ENCODE peak calls at places on chromosomes 16 and 17, in six cellular contexts. One of them, this sample, is unnamed.

GRCh38 chr17:4782652-4783051 is 3.5 kb downstream of the VMO1 start:
- DNase-seq in HepG2: no peak
- DNase-seq in A549: no peak
- DNase-seq in K562: peak; percentile 62
- DNase-seq in endothelial cell of umbilical vein: no peak
- DNase-seq in GM12878: no peak
- DNase-seq in this sample: no peak

GRCh38 chr17:80069886-80070177 is 31.5 kb upstream of the GAA start:
- DNase-seq in HepG2: no peak
- DNase-seq in A549: no peak
- DNase-seq in K562: no peak
- DNase-seq in endothelial cell of umbilical vein: no peak
- DNase-seq in GM12878: no peak
- DNase-seq in this sample: no peak

GRCh38 chr17:45782889-45783592 is 1.1 kb upstream of the CRHR1 start:
- DNase-seq in HepG2: no peak
- DNase-seq in A549: peak; percentile 76
- DNase-seq in K562: peak; percentile 63
- DNase-seq in endothelial cell of umbilical vein: peak; percentile 11
- DNase-seq in GM12878: no peak
- DNase-seq in this sample: no peak

GRCh38 chr17:28130455-28130854 is 88.0 kb downstream of the NLK start:
- DNase-seq in HepG2: no peak
- DNase-seq in A549: no peak
- DNase-seq in K562: no peak
- DNase-seq in endothelial cell of umbilical vein: no peak
- DNase-seq in GM12878: no peak
- DNase-seq in this sample: no peak

GRCh38 chr17:78912082-78912481 is 9.1 kb upstream of the CEP295NL start:
- DNase-seq in HepG2: no peak
- DNase-seq in A549: no peak
- DNase-seq in K562: no peak
- DNase-seq in endothelial cell of umbilical vein: no peak
- DNase-seq in GM12878: no peak
- DNase-seq in this sample: no peak

GRCh38 chr16:25747160-25747758 is 55.5 kb downstream of the HS3ST4 start:
- DNase-seq in HepG2: no peak
- DNase-seq in A549: no peak
- DNase-seq in K562: peak; percentile 20
- DNase-seq in endothelial cell of umbilical vein: no peak
- DNase-seq in GM12878: no peak
- DNase-seq in this sample: peak; percentile 26

GRCh38 chr17:36920032-36921000 is 17.0 kb upstream of the LHX1 start:
- DNase-seq in HepG2: no peak
- DNase-seq in A549: peak; percentile 89
- DNase-seq in K562: peak; percentile 79
- DNase-seq in endothelial cell of umbilical vein: no peak
- DNase-seq in GM12878: no peak
- DNase-seq in this sample: no peak

GRCh38 chr16:69838417-69838990 is 76.4 kb downstream of the WWP2 start:
- DNase-seq in HepG2: no peak
- DNase-seq in A549: no peak
- DNase-seq in K562: no peak
- DNase-seq in endothelial cell of umbilical vein: peak; percentile 75
- DNase-seq in GM12878: no peak
- DNase-seq in this sample: no peak

GRCh38 chr17:53118948-53119347 is 703.8 kb upstream of the KIF2B start:
- DNase-seq in HepG2: no peak
- DNase-seq in A549: no peak
- DNase-seq in K562: no peak
- DNase-seq in endothelial cell of umbilical vein: no peak
- DNase-seq in GM12878: no peak
- DNase-seq in this sample: no peak

GRCh38 chr17:38885728-38886642 is 16.1 kb downstream of the LASP1 start:
- DNase-seq in HepG2: no peak
- DNase-seq in A549: no peak
- DNase-seq in K562: no peak
- DNase-seq in endothelial cell of umbilical vein: no peak
- DNase-seq in GM12878: no peak
- DNase-seq in this sample: no peak

GRCh38 chr17:67210915-67211314 is 34.1 kb downstream of the HELZ start:
- DNase-seq in HepG2: no peak
- DNase-seq in A549: no peak
- DNase-seq in K562: no peak
- DNase-seq in endothelial cell of umbilical vein: no peak
- DNase-seq in GM12878: no peak
- DNase-seq in this sample: no peak

GRCh38 chr17:31136319-31136718 is 41.5 kb downstream of the NF1 start:
- DNase-seq in HepG2: no peak
- DNase-seq in A549: no peak
- DNase-seq in K562: no peak
- DNase-seq in endothelial cell of umbilical vein: no peak
- DNase-seq in GM12878: no peak
- DNase-seq in this sample: no peak

GRCh38 chr16:53565300-53565699 is 62.3 kb upstream of the AKTIP start:
- DNase-seq in HepG2: no peak
- DNase-seq in A549: no peak
- DNase-seq in K562: no peak
- DNase-seq in endothelial cell of umbilical vein: no peak
- DNase-seq in GM12878: no peak
- DNase-seq in this sample: no peak

GRCh38 chr16:84834403-84834772 is 14.6 kb downstream of the CRISPLD2 start:
- DNase-seq in HepG2: no peak
- DNase-seq in A549: no peak
- DNase-seq in K562: no peak
- DNase-seq in endothelial cell of umbilical vein: no peak
- DNase-seq in GM12878: no peak
- DNase-seq in this sample: no peak

GRCh38 chr17:57649731-57650484 is 95.2 kb downstream of the CCDC182 start:
- DNase-seq in HepG2: no peak
- DNase-seq in A549: peak; percentile 50
- DNase-seq in K562: no peak
- DNase-seq in endothelial cell of umbilical vein: no peak
- DNase-seq in GM12878: no peak
- DNase-seq in this sample: peak; percentile 17

GRCh38 chr16:84700518-84701277 is 898 bp downstream of the USP10 start:
- DNase-seq in HepG2: no peak
- DNase-seq in A549: peak; percentile 13
- DNase-seq in K562: peak; percentile 37
- DNase-seq in endothelial cell of umbilical vein: peak; percentile 46
- DNase-seq in GM12878: no peak
- DNase-seq in this sample: peak; percentile 64

GRCh38 chr16:73065617-73066313 is 17.8 kb upstream of the ZFHX3 start:
- DNase-seq in HepG2: no peak
- DNase-seq in A549: no peak
- DNase-seq in K562: no peak
- DNase-seq in endothelial cell of umbilical vein: no peak
- DNase-seq in GM12878: no peak
- DNase-seq in this sample: no peak
- TF ChIP-seq CTCF in HepG2: no peak
- TF ChIP-seq CTCF in A549: no peak
- TF ChIP-seq CTCF in K562: no peak
- TF ChIP-seq CTCF in endothelial cell of umbilical vein: no peak
- TF ChIP-seq CTCF in GM12878: no peak
- TF ChIP-seq CTCF in this sample: no peak

GRCh38 chr16:88385831-88386815 is 3.4 kb downstream of the ZNF469 start:
- DNase-seq in HepG2: no peak
- DNase-seq in A549: no peak
- DNase-seq in K562: no peak
- DNase-seq in endothelial cell of umbilical vein: no peak
- DNase-seq in GM12878: no peak
- DNase-seq in this sample: no peak

GRCh38 chr16:88385112-88385594 is 2.4 kb downstream of the ZNF469 start:
- DNase-seq in HepG2: no peak
- DNase-seq in A549: no peak
- DNase-seq in K562: no peak
- DNase-seq in endothelial cell of umbilical vein: no peak
- DNase-seq in GM12878: no peak
- DNase-seq in this sample: no peak

GRCh38 chr16:88383401-88384221 is 852 bp downstream of the ZNF469 start:
- DNase-seq in HepG2: no peak
- DNase-seq in A549: peak; percentile 83
- DNase-seq in K562: no peak
- DNase-seq in endothelial cell of umbilical vein: peak; percentile 22
- DNase-seq in GM12878: no peak
- DNase-seq in this sample: no peak

GRCh38 chr16:88382491-88383400 is at the start of gene ZNF469:
- DNase-seq in HepG2: no peak
- DNase-seq in A549: peak; percentile 58
- DNase-seq in K562: no peak
- DNase-seq in endothelial cell of umbilical vein: no peak
- DNase-seq in GM12878: no peak
- DNase-seq in this sample: no peak

DNA sequence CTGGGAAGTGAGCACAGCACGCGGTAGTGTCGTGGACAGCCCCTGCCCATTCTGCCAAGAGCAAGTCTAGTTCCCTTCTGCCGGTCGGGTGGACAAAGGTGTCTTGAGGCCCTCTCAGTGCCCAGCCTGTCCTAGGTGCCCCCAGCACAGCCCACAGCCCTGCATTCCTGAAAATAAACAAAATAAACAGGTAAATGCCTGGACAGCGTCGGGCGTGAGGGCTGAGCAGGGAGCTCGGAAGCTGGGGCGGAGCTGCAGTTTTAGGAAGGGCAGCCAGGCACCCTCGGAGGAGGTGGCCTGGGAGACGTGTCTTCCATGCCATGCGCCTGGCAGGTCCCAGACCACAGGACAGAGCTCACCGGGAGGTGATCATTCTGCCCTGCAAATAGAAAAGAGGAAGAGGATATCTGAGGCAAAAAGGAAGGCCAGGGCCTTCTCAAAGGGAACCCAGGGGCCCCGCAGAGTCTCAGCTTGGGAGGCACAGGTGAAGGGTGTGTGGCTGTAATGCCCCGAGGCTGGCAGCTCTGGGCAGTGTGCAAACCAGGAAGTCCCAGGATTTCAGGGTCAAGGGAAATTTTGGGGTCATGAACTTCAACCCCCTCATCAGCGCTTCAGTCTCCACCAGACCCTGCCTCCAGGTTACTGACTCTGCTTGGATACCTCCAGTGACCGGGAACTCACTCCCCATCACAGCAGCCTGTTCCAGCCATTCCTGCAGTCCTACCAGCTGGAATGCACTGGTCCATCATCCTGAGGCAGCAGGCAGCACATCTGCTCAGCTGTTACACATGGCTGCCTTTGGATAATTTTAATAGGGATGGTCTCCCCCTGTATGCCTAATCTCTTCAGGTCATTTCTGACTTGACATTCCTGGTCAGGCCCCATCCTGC is 1.7 kb downstream of the ZNF469 start:
- DNase-seq in HepG2: no peak
- DNase-seq in A549: no peak
- DNase-seq in K562: no peak
- DNase-seq in endothelial cell of umbilical vein: no peak
- DNase-seq in GM12878: no peak
- DNase-seq in this sample: peak; percentile 44
- TF ChIP-seq MAX in HepG2: no peak
- TF ChIP-seq MAX in A549: no peak
- TF ChIP-seq MAX in K562: no peak
- TF ChIP-seq MAX in endothelial cell of umbilical vein: no peak
- TF ChIP-seq MAX in GM12878: no peak
- TF ChIP-seq MAX in this sample: no peak

GRCh38 chr17:81512560-81512983 is at the start of gene ACTG1:
- DNase-seq in HepG2: peak; percentile 86
- DNase-seq in A549: peak; percentile 92
- DNase-seq in K562: peak; percentile 97
- DNase-seq in endothelial cell of umbilical vein: peak; percentile 88
- DNase-seq in GM12878: no peak
- DNase-seq in this sample: peak; percentile 89

GRCh38 chr17:81514485-81514734 is 1.8 kb upstream of the ACTG1 start:
- DNase-seq in HepG2: no peak
- DNase-seq in A549: no peak
- DNase-seq in K562: no peak
- DNase-seq in endothelial cell of umbilical vein: no peak
- DNase-seq in GM12878: no peak
- DNase-seq in this sample: no peak

GRCh38 chr17:81512984-81513668 is 527 bp upstream of the ACTG1 start:
- DNase-seq in HepG2: peak; percentile 80
- DNase-seq in A549: peak; percentile 76
- DNase-seq in K562: peak; percentile 63
- DNase-seq in endothelial cell of umbilical vein: no peak
- DNase-seq in GM12878: no peak
- DNase-seq in this sample: peak; percentile 73

GRCh38 chr17:81514735-81515529 is 2.3 kb upstream of the ACTG1 start:
- DNase-seq in HepG2: peak; percentile 73
- DNase-seq in A549: peak; percentile 75
- DNase-seq in K562: peak; percentile 31
- DNase-seq in endothelial cell of umbilical vein: peak; percentile 55
- DNase-seq in GM12878: no peak
- DNase-seq in this sample: peak; percentile 69

GRCh38 chr17:81513669-81514484 is 1.3 kb upstream of the ACTG1 start:
- DNase-seq in HepG2: peak; percentile 72
- DNase-seq in A549: peak; percentile 62
- DNase-seq in K562: no peak
- DNase-seq in endothelial cell of umbilical vein: peak; percentile 71
- DNase-seq in GM12878: no peak
- DNase-seq in this sample: peak; percentile 66
- TF ChIP-seq MYC in HepG2: no peak
- TF ChIP-seq MYC in A549: no peak
- TF ChIP-seq MYC in K562: no peak
- TF ChIP-seq MYC in endothelial cell of umbilical vein: no peak
- TF ChIP-seq MYC in GM12878: no peak
- TF ChIP-seq MYC in this sample: no peak

GRCh38 chr17:19299866-19300265 is 62.7 kb downstream of the B9D1 start:
- DNase-seq in HepG2: no peak
- DNase-seq in A549: no peak
- DNase-seq in K562: no peak
- DNase-seq in endothelial cell of umbilical vein: no peak
- DNase-seq in GM12878: no peak
- DNase-seq in this sample: no peak

GRCh38 chr17:19302791-19303233 is 59.7 kb downstream of the B9D1 start:
- DNase-seq in HepG2: no peak
- DNase-seq in A549: no peak
- DNase-seq in K562: no peak
- DNase-seq in endothelial cell of umbilical vein: no peak
- DNase-seq in GM12878: no peak
- DNase-seq in this sample: peak; percentile 51

GRCh38 chr17:19301274-19301946 is 61.1 kb downstream of the B9D1 start:
- DNase-seq in HepG2: no peak
- DNase-seq in A549: no peak
- DNase-seq in K562: no peak
- DNase-seq in endothelial cell of umbilical vein: no peak
- DNase-seq in GM12878: no peak
- DNase-seq in this sample: no peak

GRCh38 chr17:19303367-19303776 is 59.2 kb downstream of the B9D1 start:
- DNase-seq in HepG2: no peak
- DNase-seq in A549: no peak
- DNase-seq in K562: no peak
- DNase-seq in endothelial cell of umbilical vein: no peak
- DNase-seq in GM12878: no peak
- DNase-seq in this sample: peak; percentile 55

DNA sequence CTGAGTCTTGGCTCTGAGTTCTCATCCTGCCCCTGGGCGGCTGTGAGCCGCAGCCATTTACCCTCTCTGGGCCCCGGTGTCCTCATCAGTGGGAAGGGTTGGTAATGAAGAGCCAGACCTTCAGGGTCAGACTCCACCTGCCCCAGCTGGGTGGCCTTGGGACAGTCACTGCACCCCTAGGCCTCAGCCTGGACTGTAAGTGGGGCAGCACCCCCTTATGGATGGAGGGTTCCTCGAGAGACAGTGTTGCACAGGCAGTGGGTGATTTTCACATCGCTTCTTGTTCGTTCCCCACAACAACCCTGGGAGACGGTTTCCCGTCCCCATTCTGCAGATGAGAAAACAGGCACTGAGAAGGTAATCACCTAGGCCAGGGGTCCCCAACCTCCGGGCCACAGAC is 60.5 kb downstream of the B9D1 start:
- DNase-seq in HepG2: no peak
- DNase-seq in A549: no peak
- DNase-seq in K562: no peak
- DNase-seq in endothelial cell of umbilical vein: no peak
- DNase-seq in GM12878: no peak
- DNase-seq in this sample: no peak
- TF ChIP-seq CTCF in HepG2: no peak
- TF ChIP-seq CTCF in A549: no peak
- TF ChIP-seq CTCF in K562: no peak
- TF ChIP-seq CTCF in endothelial cell of umbilical vein: no peak
- TF ChIP-seq CTCF in GM12878: no peak
- TF ChIP-seq CTCF in this sample: no peak

This sample was measured in NB4.